ENCODE peak calls at places on chromosome 19, in seven cellular contexts. D is body of pancreas, G is uterus, F is cardiac muscle cell, I is HepG2, H is heart left ventricle, U is brain microvascular endothelial cell. M is an unnamed sample.
A peak's percentile ranks its signal among the peaks of the same experiment; 100 is the strongest.

GRCh38 chr19:29672319-29672932 is 7.2 kb downstream of the PLEKHF1 start:
- DNase-seq in D (no peak), G (no peak), F (no peak), I (no peak), H (no peak), U (no peak), M (no peak)

GRCh38 chr19:5943623-5944022 is 29.6 kb downstream of the CAPS start:
- DNase-seq in D (no peak), G (no peak), F (no peak), I (no peak), H (no peak), U (peak; percentile 45), M (no peak)

GRCh38 chr19:54570316-54570715 is 3.3 kb upstream of the LILRA2 start:
- DNase-seq in D (no peak), G (no peak), F (no peak), I (no peak), H (no peak), U (no peak), M (no peak)

GRCh38 chr19:16325671-16326400 is 1.2 kb downstream of the KLF2 start:
- DNase-seq in D (no peak), G (peak; percentile 60), F (peak; percentile 66), I (no peak), H (peak; percentile 72), U (no peak), M (peak; percentile 74)

GRCh38 chr19:4304509-4305252 is at the start of gene FSD1:
- DNase-seq in D (no peak), G (no peak), F (peak; percentile 79), I (no peak), H (no peak), U (peak; percentile 30), M (no peak)

GRCh38 chr19:17846146-17846545 is 1.6 kb downstream of the JAK3 start:
- DNase-seq in D (no peak), G (no peak), F (no peak), I (no peak), H (no peak), U (no peak), M (no peak)

GRCh38 chr19:42555801-42556200 is 27.5 kb upstream of the CEACAM1 start:
- DNase-seq in D (no peak), G (no peak), F (no peak), I (no peak), H (no peak), U (no peak), M (no peak)

GRCh38 chr19:7507884-7508283 is 8.0 kb upstream of the ZNF358 start:
- DNase-seq in D (peak; percentile 71), G (no peak), F (no peak), I (peak; percentile 26), H (no peak), U (peak; percentile 92), M (peak; percentile 87)

GRCh38 chr19:7528192-7528519 is 5.7 kb downstream of the MCOLN1 start:
- DNase-seq in D (no peak), G (no peak), F (no peak), I (no peak), H (no peak), U (no peak), M (no peak)

GRCh38 chr19:7874080-7874856 is at the start of gene PRR36:
- DNase-seq in D (peak; percentile 76), G (no peak), F (peak; percentile 90), I (peak; percentile 58), H (no peak), U (no peak), M (peak; percentile 79)

GRCh38 chr19:18961767-18962423 is 20.9 kb upstream of the HOMER3 start:
- DNase-seq in D (no peak), G (no peak), F (peak; percentile 12), I (peak; percentile 83), H (no peak), U (no peak), M (no peak)

GRCh38 chr19:5026706-5027273 is 57.9 kb downstream of the KDM4B start:
- DNase-seq in D (no peak), G (no peak), F (no peak), I (no peak), H (no peak), U (no peak), M (no peak)

GRCh38 chr19:56146904-56147303 is 5.8 kb downstream of the ZNF444 start:
- DNase-seq in D (peak; percentile 64), G (no peak), F (no peak), I (no peak), H (no peak), U (no peak), M (no peak)

GRCh38 chr19:17542793-17543582 is 12.5 kb upstream of the COLGALT1 start:
- DNase-seq in D (no peak), G (no peak), F (no peak), I (no peak), H (no peak), U (no peak), M (no peak)

GRCh38 chr19:3722443-3723109 is 14.4 kb downstream of the TJP3 start:
- DNase-seq in D (peak; percentile 89), G (no peak), F (peak; percentile 57), I (no peak), H (no peak), U (no peak), M (peak; percentile 60)

GRCh38 chr19:35355851-35356460 is 2.3 kb upstream of the FFAR3 start:
- DNase-seq in D (no peak), G (no peak), F (no peak), I (no peak), H (peak; percentile 33), U (no peak), M (no peak)

GRCh38 chr19:44512326-44513298 is 12.3 kb upstream of the ZNF180 start:
- DNase-seq in D (no peak), G (no peak), F (peak; percentile 20), I (peak; percentile 36), H (no peak), U (peak; percentile 36), M (no peak)

GRCh38 chr19:35226748-35227147 is 1.8 kb downstream of the FAM187B start:
- DNase-seq in D (no peak), G (no peak), F (no peak), I (no peak), H (no peak), U (no peak), M (no peak)

GRCh38 chr19:50293263-50294004 is 35.7 kb downstream of the KCNC3 start:
- DNase-seq in D (no peak), G (no peak), F (no peak), I (no peak), H (no peak), U (no peak), M (no peak)

GRCh38 chr19:6076675-6077463 is 33.4 kb downstream of the RFX2 start:
- DNase-seq in D (no peak), G (no peak), F (no peak), I (no peak), H (no peak), U (peak; percentile 57), M (no peak)

GRCh38 chr19:35468637-35469036 is 20.6 kb downstream of the FFAR2 start:
- DNase-seq in D (peak; percentile 77), G (no peak), F (peak; percentile 64), I (peak; percentile 54), H (peak; percentile 73), U (peak; percentile 2), M (peak; percentile 67)

GRCh38 chr19:30367001-30367400 is 5.2 kb upstream of the ZNF536 start:
- DNase-seq in D (no peak), G (no peak), F (no peak), I (no peak), H (no peak), U (no peak), M (no peak)

GRCh38 chr19:5131031-5131865 is 162.3 kb downstream of the KDM4B start:
- DNase-seq in D (no peak), G (no peak), F (no peak), I (no peak), H (no peak), U (no peak), M (no peak)

GRCh38 chr19:54262066-54262465 is 5.0 kb upstream of the LILRB5 start:
- DNase-seq in D (no peak), G (no peak), F (no peak), I (no peak), H (no peak), U (no peak), M (no peak)

GRCh38 chr19:11435833-11436313 is 438 bp downstream of the PRKCSH start:
- DNase-seq in D (no peak), G (no peak), F (peak; percentile 27), I (no peak), H (no peak), U (no peak), M (no peak)

GRCh38 chr19:39506944-39507714 is 7.8 kb upstream of the SELENOV start:
- DNase-seq in D (no peak), G (no peak), F (peak; percentile 88), I (peak; percentile 60), H (no peak), U (peak; percentile 41), M (no peak)

DNA sequence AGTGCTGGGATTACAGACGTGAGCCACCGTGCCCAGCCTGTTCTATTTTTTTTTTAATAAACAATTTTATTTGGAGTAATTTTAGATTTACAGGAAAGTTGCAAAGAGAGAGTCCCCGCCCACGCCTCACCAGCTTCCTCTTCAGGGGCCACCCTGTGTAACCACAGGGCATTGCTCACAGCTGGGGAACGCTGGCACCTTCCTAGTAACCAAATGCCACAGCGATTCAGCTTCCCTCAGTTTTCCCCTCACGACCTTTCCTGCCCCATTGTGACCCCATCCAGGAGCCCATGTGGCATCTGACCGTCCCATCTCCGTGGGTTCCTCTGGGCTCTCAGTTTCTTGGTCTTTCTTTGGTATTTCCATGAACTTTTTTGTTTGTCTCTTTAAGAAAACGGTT is 83.9 kb downstream of the GNG7 start:
- DNase-seq in D (peak; percentile 81), G (no peak), F (no peak), I (no peak), H (peak; percentile 84), U (no peak), M (peak; percentile 96)
- H3K4me3 ChIP-seq in D (no peak overlapping the region), G (no peak overlapping the region), F (no peak overlapping the region), I (no peak overlapping the region), H (no peak overlapping the region), U (no peak overlapping the region), M (no peak overlapping the region)

GRCh38 chr19:33472696-33473624 is 48.6 kb downstream of the PEPD start:
- DNase-seq in D (no peak), G (no peak), F (no peak), I (no peak), H (no peak), U (peak; percentile 96), M (peak; percentile 37)
- H3K27ac ChIP-seq in D (no peak overlapping the region), G (no peak overlapping the region), F (no peak overlapping the region), I (no peak overlapping the region), H (no peak overlapping the region), U (peak overlapping the region; percentile 96), M (no peak overlapping the region)

GRCh38 chr19:12843999-12844732 is 5.9 kb downstream of the MAST1 start:
- DNase-seq in D (no peak), G (no peak), F (no peak), I (no peak), H (no peak), U (no peak), M (no peak)

GRCh38 chr19:12843328-12843727 is 5.0 kb downstream of the MAST1 start:
- DNase-seq in D (no peak), G (no peak), F (no peak), I (no peak), H (no peak), U (no peak), M (no peak)

GRCh38 chr19:12842511-12842910 is 4.2 kb downstream of the MAST1 start:
- DNase-seq in D (no peak), G (no peak), F (no peak), I (no peak), H (no peak), U (no peak), M (no peak)

GRCh38 chr19:12847159-12848139 is 9.1 kb downstream of the MAST1 start:
- DNase-seq in D (peak; percentile 85), G (peak; percentile 81), F (peak; percentile 86), I (peak; percentile 53), H (peak; percentile 91), U (peak; percentile 63), M (peak; percentile 92)
- TF ChIP-seq CTCF in D (peak; percentile 99), G (peak; percentile 99), F (peak; percentile 98), I (peak; percentile 95), H (peak; percentile 99), U (peak; percentile 72), M (peak; percentile 99)

GRCh38 chr19:1082928-1083816 is 12.0 kb downstream of the POLR2E start:
- DNase-seq in D (no peak), G (no peak), F (no peak), I (no peak), H (no peak), U (no peak), M (no peak)
- H3K4me3 ChIP-seq in D (peak overlapping the region; percentile 14), G (no peak overlapping the region), F (peak overlapping the region; percentile 13), I (no peak overlapping the region), H (peak overlapping the region; percentile 30), U (no peak overlapping the region), M (peak overlapping the region; percentile 29)

M was measured in lower lobe of right lung.